ENCODE peak calls at places on chromosomes 12 and 14, in four cellular contexts. N is transverse colon, L is heart left ventricle, O is RWPE2. M is an unnamed sample. For H3K4me1, the result is how much of the 10 kb centered on the place peaks cover.

GRCh38 chr12:89571481-89572190 is 45.8 kb upstream of the POC1B start:
- DNase-seq in N (no peak), L (no peak), O (no peak), M (no peak)

GRCh38 chr12:87127272-87127671 is 871.1 kb upstream of the MGAT4C start:
- DNase-seq in L (no peak), O (no peak), N (no peak), M (no peak)

GRCh38 chr12:120106151-120106550 is 10.4 kb downstream of the RAB35 start:
- DNase-seq in O (no peak), N (no peak), L (no peak), M (no peak)

GRCh38 chr12:50734409-50735263 is 29.3 kb upstream of the ATF1 start:
- DNase-seq in N (no peak), L (no peak), O (no peak), M (no peak)

GRCh38 chr12:58750484-58750883 is 169.8 kb downstream of the LRIG3 start:
- DNase-seq in L (no peak), O (no peak), N (no peak), M (no peak)

GRCh38 chr12:78448692-78449091 is 415.9 kb upstream of the SYT1 start:
- DNase-seq in N (no peak), L (no peak), O (no peak), M (no peak)

GRCh38 chr12:52221912-52222457 is 11.1 kb upstream of the KRT7 start:
- DNase-seq in N (peak), L (peak), O (peak), M (no peak)

GRCh38 chr12:52391618-52392002 is 6.2 kb upstream of the KRT84 start:
- DNase-seq in N (peak), L (peak), O (no peak), M (no peak)

GRCh38 chr12:92468358-92469020 is 234.3 kb upstream of the PLEKHG7 start:
- DNase-seq in N (no peak), O (no peak), L (no peak), M (no peak)

GRCh38 chr12:89350661-89351488 is 1.4 kb downstream of the DUSP6 start:
- DNase-seq in L (peak), N (peak), O (no peak), M (no peak)

GRCh38 chr14:64806202-64806861 is 73.4 kb downstream of the SPTB start:
- DNase-seq in L (no peak), N (no peak), O (peak), M (peak)

GRCh38 chr14:73740921-73741326 is 26.7 kb upstream of the PNMA1 start:
- DNase-seq in L (peak), N (peak), O (peak), M (peak)

GRCh38 chr12:110545812-110546211 is 37.3 kb downstream of the PPTC7 start:
- DNase-seq in O (no peak), N (no peak), L (no peak), M (no peak)

DNA sequence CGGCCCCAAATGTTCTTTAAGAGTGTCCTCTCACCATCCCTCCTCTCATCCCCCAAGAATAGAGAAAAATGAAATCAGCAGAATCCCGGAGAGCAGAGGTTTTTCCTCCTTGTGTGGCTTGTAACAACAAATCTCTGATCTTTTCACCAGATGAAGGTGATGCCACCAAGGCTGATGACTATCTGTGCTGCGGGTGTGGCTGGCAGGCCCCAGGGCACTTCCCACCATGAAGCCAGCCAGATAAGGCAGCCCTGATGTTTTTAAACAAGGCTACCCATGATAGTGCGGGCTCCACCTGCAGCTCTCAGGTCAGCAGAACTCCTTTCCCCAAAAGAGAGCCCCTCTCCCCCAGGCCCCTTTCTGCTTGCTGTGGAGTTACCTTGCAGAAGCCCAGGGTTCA is 58.0 kb upstream of the PARP11 start:
- DNase-seq in L (no peak), O (no peak), N (no peak), M (no peak)
- H3K4me1 ChIP-seq in L (under half), O (under half), N (under half), M (under half)

DNA sequence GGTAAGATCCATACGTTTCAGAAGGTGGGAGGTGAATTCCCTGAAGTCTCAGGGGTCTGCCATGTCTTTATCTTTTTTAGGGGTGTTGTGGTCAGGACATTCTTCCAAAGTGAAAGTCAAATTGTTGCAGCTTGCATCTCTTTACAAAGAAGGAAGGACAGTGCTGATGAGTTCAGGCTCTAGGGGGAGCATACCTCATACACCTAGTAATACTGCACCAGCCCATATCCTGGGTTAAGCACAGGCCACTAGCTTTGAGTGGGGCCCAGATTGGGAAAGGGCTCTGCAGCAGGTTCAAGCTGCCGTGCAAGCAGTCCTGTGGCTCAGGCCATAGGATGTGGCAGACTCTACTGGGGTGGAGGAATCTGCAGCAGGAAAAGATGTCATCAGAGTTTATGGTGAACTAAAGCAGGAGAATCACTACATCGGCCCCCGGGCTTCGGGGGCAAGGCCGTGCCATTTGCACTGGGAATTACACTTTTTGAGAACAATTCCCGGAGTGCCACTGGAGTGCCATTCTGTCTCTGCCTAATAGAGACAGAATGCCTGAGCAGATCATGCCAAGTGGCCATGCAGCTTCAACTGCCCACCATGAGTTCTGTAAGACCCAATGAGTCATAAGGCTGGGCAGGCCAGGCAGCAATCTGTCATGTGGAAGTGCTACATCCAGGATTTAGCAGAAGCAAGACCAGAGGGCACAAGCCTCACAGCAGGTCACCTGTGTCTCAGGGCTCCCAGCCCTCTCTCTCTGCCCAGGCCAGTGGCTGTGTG is 32.3 kb downstream of the DIO3 start:
- DNase-seq in N (no peak), L (no peak), O (no peak), M (no peak)
- TF ChIP-seq CTCF in N (no peak), L (no peak), O (no peak), M (no peak)

DNA sequence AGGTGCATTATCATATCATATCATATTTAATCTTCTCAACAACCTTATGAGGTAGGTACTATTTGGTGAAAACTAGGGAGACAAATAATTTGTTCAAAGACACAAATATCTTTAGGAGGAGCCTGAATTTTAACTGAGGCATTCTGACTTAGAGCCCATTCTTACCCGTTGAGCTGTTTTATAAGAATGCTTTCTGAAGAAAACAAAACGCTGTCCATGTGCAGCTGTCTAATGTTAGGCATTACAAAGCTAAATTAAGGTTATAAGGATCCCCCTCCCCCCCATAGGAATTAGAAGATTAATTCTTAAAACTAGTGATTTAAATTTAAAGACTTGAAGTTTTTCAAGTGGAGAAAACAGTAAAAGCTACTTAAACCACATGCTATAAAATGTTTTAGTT is 6.4 kb downstream of the KTN1 start:
- DNase-seq in O (no peak), N (no peak), L (no peak), M (no peak)
- H3K4me1 ChIP-seq in O (half or more), N (under half), L (half or more), M (half or more)

GRCh38 chr14:99391671-99392070 is 89.0 kb downstream of the SETD3 start:
- DNase-seq in O (no peak), N (no peak), L (no peak), M (no peak)

GRCh38 chr14:99389171-99389826 is 91.4 kb downstream of the SETD3 start:
- DNase-seq in L (no peak), N (peak), O (no peak), M (no peak)

GRCh38 chr14:99387880-99388279 is 92.8 kb downstream of the SETD3 start:
- DNase-seq in O (no peak), L (no peak), N (no peak), M (no peak)

GRCh38 chr14:99384446-99385417 is 95.9 kb downstream of the SETD3 start:
- DNase-seq in O (no peak), N (no peak), L (no peak), M (no peak)

GRCh38 chr14:99388286-99388685 is 92.4 kb downstream of the SETD3 start:
- DNase-seq in N (no peak), L (no peak), O (no peak), M (no peak)
- TF ChIP-seq CTCF in N (no peak), L (no peak), O (no peak), M (no peak)

DNA sequence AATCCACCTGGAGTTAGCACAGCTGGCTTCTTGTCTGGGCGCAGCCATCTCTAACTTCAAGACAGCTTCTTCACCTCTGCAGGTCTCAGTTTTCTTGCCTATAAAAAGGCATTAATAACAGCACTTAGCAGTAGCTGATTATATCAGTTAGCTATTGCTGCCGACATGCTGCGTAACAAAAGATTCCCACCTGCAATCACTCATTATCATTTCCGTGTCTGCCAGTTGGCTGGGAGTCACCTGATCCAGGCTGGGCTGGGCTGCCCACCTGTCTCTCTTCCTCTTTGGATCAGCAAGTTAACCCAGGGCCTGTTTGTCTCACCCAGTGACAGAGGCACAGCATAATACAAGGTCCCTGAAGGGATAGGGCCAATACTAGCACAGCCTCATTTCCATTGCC is 109.7 kb downstream of the SCARB1 start:
- DNase-seq in O (no peak), N (no peak), L (no peak), M (no peak)
- H3K4me1 ChIP-seq in O (under half), N (under half), L (under half), M (under half)